ENCODE peak calls at places on chromosomes 3 and 15, in nine cellular contexts. Y is HCT116, K is MM.1S, M is neural progenitor cell, W is SK-N-SH, S is OCI-LY7, Q is hepatocyte, B is PC-3, X is GM23338. E is an unnamed sample.

GRCh38 chr15:72118400-72118978 is at the start of gene SENP8:
- DNase-seq in Q (no peak), W (peak; percentile 80), M (no peak), Y (no peak), S (no peak), K (no peak), X (peak; percentile 74), B (no peak), E (peak; percentile 87)

GRCh38 chr3:187430576-187430975 is 62.4 kb downstream of the RTP4 start:
- DNase-seq in X (peak; percentile 35), B (no peak), M (no peak), S (no peak), K (no peak), W (no peak), Q (no peak), Y (no peak), E (no peak)

GRCh38 chr3:27186013-27186412 is 183.2 kb downstream of the NEK10 start:
- DNase-seq in X (no peak), S (no peak), W (no peak), M (no peak), Q (no peak), K (no peak), B (no peak), Y (no peak), E (peak; percentile 2)

GRCh38 chr3:129723558-129724324 is 117.3 kb upstream of the PLXND1 start:
- DNase-seq in W (no peak), B (no peak), K (no peak), S (no peak), X (no peak), M (peak; percentile 18), Q (peak; percentile 40), Y (no peak), E (peak; percentile 93)

GRCh38 chr3:71180524-71180923 is 403.0 kb downstream of the FOXP1 start:
- DNase-seq in S (no peak), Y (no peak), Q (no peak), K (no peak), M (no peak), W (no peak), X (no peak), B (no peak), E (no peak)

GRCh38 chr3:180048108-180048507 is 11.4 kb upstream of the PEX5L start:
- DNase-seq in B (no peak), W (no peak), X (no peak), S (peak; percentile 42), Y (no peak), K (no peak), M (no peak), Q (no peak), E (no peak)

GRCh38 chr3:11671648-11672100 is 28.0 kb upstream of the VGLL4 start:
- DNase-seq in Y (peak; percentile 3), X (no peak), S (peak; percentile 53), Q (no peak), B (peak; percentile 76), M (no peak), W (no peak), K (no peak), E (peak; percentile 74)

GRCh38 chr3:38611866-38612265 is 37.6 kb downstream of the SCN5A start:
- DNase-seq in Y (no peak), S (no peak), X (no peak), W (no peak), K (no peak), B (no peak), Q (no peak), M (no peak), E (no peak)

GRCh38 chr3:158709666-158710083 is 22.6 kb downstream of the RARRES1 start:
- DNase-seq in K (no peak), W (no peak), Y (no peak), Q (no peak), S (no peak), B (peak; percentile 85), X (no peak), M (no peak), E (peak; percentile 99)

GRCh38 chr3:57228734-57229505 is 1.4 kb downstream of the APPL1 start:
- DNase-seq in B (peak; percentile 95), M (no peak), Y (no peak), S (no peak), K (no peak), W (no peak), Q (peak; percentile 57), X (no peak), E (peak; percentile 89)

GRCh38 chr3:106457278-106458210 is 588.7 kb upstream of the CBLB start:
- DNase-seq in K (peak; percentile 67), B (peak; percentile 96), W (no peak), Q (no peak), M (no peak), S (peak; percentile 1), Y (no peak), X (no peak), E (peak; percentile 90)

GRCh38 chr3:167729591-167729990 is 5.1 kb downstream of the PDCD10 start:
- DNase-seq in K (no peak), M (no peak), Q (no peak), X (no peak), B (no peak), S (peak; percentile 20), W (no peak), Y (no peak), E (peak; percentile 46)
- H3K4me2 ChIP-seq in K (no peak overlapping the region), M (no peak overlapping the region), Q (no peak overlapping the region), X (no peak overlapping the region), B (no peak overlapping the region), S (peak overlapping the region; percentile 14), W (no peak overlapping the region), Y (no peak overlapping the region), E (no peak overlapping the region)

DNA sequence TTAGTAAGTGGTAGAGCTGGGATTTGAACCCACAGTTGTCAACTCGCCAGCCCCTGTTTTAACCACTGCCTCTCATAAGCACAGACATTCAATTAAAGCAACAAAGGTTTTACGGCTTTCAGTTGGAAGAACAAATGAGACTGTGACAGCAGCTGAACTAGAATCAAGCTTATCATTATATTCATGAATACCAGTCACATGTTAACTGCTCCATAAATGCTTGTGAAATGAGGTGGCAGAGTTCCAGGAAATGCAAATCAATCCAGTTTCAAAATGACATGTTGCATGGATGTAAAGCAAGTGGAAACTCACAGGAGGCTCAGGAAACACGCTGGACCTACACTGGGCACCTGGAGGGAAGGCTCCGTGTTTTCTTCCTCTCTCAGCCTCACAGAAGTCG is 3.9 kb downstream of the GP5 start:
- DNase-seq in Q (peak; percentile 79), M (no peak), S (no peak), X (no peak), B (peak; percentile 14), Y (no peak), W (no peak), K (no peak), E (no peak)
- TF ChIP-seq EZH2phosphoT487 in Q (no peak), M (no peak), S (no peak), X (no peak), B (no peak), Y (no peak), W (no peak), K (no peak), E (no peak)

GRCh38 chr15:77327168-77327567 is 92.7 kb downstream of the PEAK1 start:
- DNase-seq in Y (no peak), M (no peak), W (no peak), S (no peak), Q (no peak), X (no peak), B (no peak), K (no peak), E (peak; percentile 37)

GRCh38 chr15:77329202-77329601 is 90.7 kb downstream of the PEAK1 start:
- DNase-seq in Y (no peak), B (no peak), X (peak; percentile 29), S (no peak), W (no peak), Q (no peak), K (no peak), M (peak; percentile 6), E (peak; percentile 36)

GRCh38 chr15:77333166-77333565 is 86.7 kb downstream of the PEAK1 start:
- DNase-seq in K (peak; percentile 28), X (no peak), B (no peak), Y (no peak), Q (no peak), M (no peak), S (no peak), W (no peak), E (no peak)

GRCh38 chr15:77327844-77328529 is 91.9 kb downstream of the PEAK1 start:
- DNase-seq in Q (no peak), W (no peak), S (no peak), Y (no peak), B (no peak), K (no peak), X (no peak), M (no peak), E (no peak)
- H4K20me1 ChIP-seq in Q (no peaks in the 10 kb centered on the region), W (peaks cover 13% of the 10 kb centered on the region), S (no peaks in the 10 kb centered on the region), Y (no peaks in the 10 kb centered on the region), B (no peaks in the 10 kb centered on the region), K (no peaks in the 10 kb centered on the region), X (no peaks in the 10 kb centered on the region), M (no peaks in the 10 kb centered on the region), E (peaks cover 9% of the 10 kb centered on the region)

GRCh38 chr3:35624698-35625097 is 14.6 kb upstream of the ARPP21 start:
- DNase-seq in B (no peak), Q (peak; percentile 4), W (no peak), Y (no peak), S (no peak), X (no peak), M (no peak), K (no peak), E (no peak)
- H3K4me2 ChIP-seq in B (no peak overlapping the region), Q (no peak overlapping the region), W (no peak overlapping the region), Y (no peak overlapping the region), S (no peak overlapping the region), X (no peak overlapping the region), M (no peak overlapping the region), K (no peak overlapping the region), E (no peak overlapping the region)

GRCh38 chr3:58564456-58565160 is 12.6 kb downstream of the FAM107A start:
- DNase-seq in Y (no peak), B (peak; percentile 96), S (no peak), K (no peak), M (no peak), W (no peak), Q (peak; percentile 40), X (no peak), E (peak; percentile 89)

GRCh38 chr3:58565621-58566397 is 11.4 kb downstream of the FAM107A start:
- DNase-seq in S (peak; percentile 31), M (peak; percentile 52), W (no peak), Y (no peak), K (no peak), B (no peak), Q (peak; percentile 17), X (peak; percentile 88), E (no peak)

GRCh38 chr3:58562498-58562897 is 14.7 kb downstream of the FAM107A start:
- DNase-seq in Y (no peak), Q (no peak), X (no peak), M (no peak), W (no peak), K (no peak), S (no peak), B (no peak), E (no peak)

GRCh38 chr3:58564054-58564453 is 13.1 kb downstream of the FAM107A start:
- DNase-seq in Q (no peak), K (no peak), W (no peak), Y (no peak), M (no peak), B (no peak), S (no peak), X (no peak), E (no peak)

GRCh38 chr3:58563386-58564035 is 13.7 kb downstream of the FAM107A start:
- DNase-seq in S (no peak), M (no peak), Q (no peak), Y (no peak), K (no peak), W (no peak), B (peak; percentile 96), X (no peak), E (peak; percentile 47)
- TF ChIP-seq EZH2phosphoT487 in S (no peak), M (no peak), Q (no peak), Y (no peak), K (no peak), W (no peak), B (no peak), X (no peak), E (no peak)

GRCh38 chr15:90087454-90088154 is 14.7 kb downstream of the IDH2 start:
- DNase-seq in W (peak; percentile 77), M (no peak), K (no peak), Y (no peak), S (peak; percentile 41), B (peak; percentile 48), X (peak; percentile 58), Q (no peak), E (peak; percentile 51)
- H4K20me1 ChIP-seq in W (no peaks in the 10 kb centered on the region), M (peaks cover 3% of the 10 kb centered on the region), K (no peaks in the 10 kb centered on the region), Y (no peaks in the 10 kb centered on the region), S (no peaks in the 10 kb centered on the region), B (no peaks in the 10 kb centered on the region), X (peaks cover 5% of the 10 kb centered on the region), Q (no peaks in the 10 kb centered on the region), E (no peaks in the 10 kb centered on the region)